ENCODE peak calls at places on chromosomes 16 and 17, in ten cellular contexts. Z is HTR-8/SVneo; L is astrocyte of the spinal cord; S is Calu3; M is stimulated activated CD4-positive, alpha-beta T cell treated with anti-CD3 and anti-CD28 coated beads, Interleukin-1b, Interleukin-23, amount 100 ng/mL, for 48 hours; E is H1; X is heart right ventricle; B is ACHN; A is AG04449; T is NCI-H510A treated with DMSO at 0.1 percent for 48 hours. C is an unnamed sample.

GRCh38 chr16:87644186-87644585 is 41.9 kb downstream of the JPH3 start:
- DNase-seq in Z (no peak), L (no peak), S (no peak), M (no peak), E (no peak), X (no peak), B (no peak), A (no peak), T (no peak), C (no peak)

GRCh38 chr17:75571197-75571884 is 16.3 kb upstream of the MYO15B start:
- DNase-seq in Z (no peak), L (no peak), S (no peak), M (no peak), E (no peak), X (no peak), B (no peak), A (no peak), T (no peak), C (no peak)

GRCh38 chr17:38789185-38789584 is 10.2 kb downstream of the PIP4K2B start:
- DNase-seq in Z (no peak), L (no peak), S (no peak), M (no peak), E (no peak), X (no peak), B (no peak), A (no peak), T (no peak), C (no peak)

GRCh38 chr16:86405319-86405718 is 105.0 kb upstream of the FOXF1 start:
- DNase-seq in Z (no peak), L (peak), S (no peak), M (no peak), E (no peak), X (no peak), B (no peak), A (no peak), T (no peak), C (no peak)

GRCh38 chr17:63634163-63634562 is 11.9 kb downstream of the MAP3K3 start:
- DNase-seq in Z (no peak), L (peak), S (no peak), M (no peak), E (no peak), X (no peak), B (no peak), A (no peak), T (no peak), C (no peak)

GRCh38 chr16:88830250-88830649 is 18.5 kb upstream of the APRT start:
- DNase-seq in Z (no peak), L (no peak), S (no peak), M (no peak), E (no peak), X (peak), B (no peak), A (no peak), T (no peak), C (no peak)

GRCh38 chr17:76243826-76244679 is 3.8 kb upstream of the RNF157 start:
- DNase-seq in Z (no peak), L (no peak), S (no peak), M (no peak), E (no peak), X (no peak), B (no peak), A (no peak), T (no peak), C (no peak)

GRCh38 chr17:40427002-40427491 is 9.4 kb upstream of the TOP2A start:
- DNase-seq in Z (no peak), L (no peak), S (peak), M (peak), E (no peak), X (no peak), B (no peak), A (no peak), T (no peak), C (peak)

GRCh38 chr17:35540589-35541404 is 3.3 kb upstream of the SLFN12L start:
- DNase-seq in Z (peak), L (peak), S (no peak), M (peak), E (no peak), X (no peak), B (peak), A (no peak), T (no peak), C (no peak)

GRCh38 chr17:50209472-50210248 is 8.2 kb upstream of the COL1A1 start:
- DNase-seq in Z (peak), L (peak), S (no peak), M (no peak), E (no peak), X (peak), B (peak), A (peak), T (no peak), C (no peak)

GRCh38 chr17:49035470-49036269 is 38.5 kb downstream of the IGF2BP1 start:
- DNase-seq in Z (peak), L (peak), S (peak), M (peak), E (no peak), X (peak), B (peak), A (no peak), T (peak), C (no peak)

GRCh38 chr17:17153709-17154108 is 52.4 kb downstream of the PLD6 start:
- DNase-seq in Z (no peak), L (no peak), S (no peak), M (no peak), E (no peak), X (no peak), B (no peak), A (no peak), T (no peak), C (no peak)

GRCh38 chr17:788551-788950 is 6.4 kb downstream of the MRM3 start:
- DNase-seq in Z (no peak), L (no peak), S (no peak), M (no peak), E (no peak), X (no peak), B (no peak), A (no peak), T (no peak), C (no peak)

GRCh38 chr17:83190601-83191387 is 111.4 kb downstream of the METRNL start:
- DNase-seq in Z (no peak), L (no peak), S (no peak), M (no peak), E (no peak), X (no peak), B (no peak), A (no peak), T (no peak), C (no peak)

GRCh38 chr17:74011963-74012362 is 191.5 kb upstream of the RPL38 start:
- DNase-seq in Z (no peak), L (no peak), S (no peak), M (no peak), E (no peak), X (no peak), B (no peak), A (no peak), T (peak), C (no peak)

GRCh38 chr16:3021449-3022207 is 1.5 kb downstream of the TNFRSF12A start:
- DNase-seq in Z (peak), L (peak), S (peak), M (peak), E (peak), X (peak), B (peak), A (peak), T (peak), C (peak)

GRCh38 chr17:28737316-28737715 is 6.5 kb upstream of the TRAF4 start:
- DNase-seq in Z (no peak), L (no peak), S (no peak), M (no peak), E (no peak), X (no peak), B (no peak), A (no peak), T (no peak), C (no peak)

GRCh38 chr17:20935740-20936139 is 107.1 kb downstream of the USP22 start:
- DNase-seq in Z (peak), L (peak), S (no peak), M (no peak), E (no peak), X (no peak), B (no peak), A (no peak), T (no peak), C (no peak)

GRCh38 chr17:17051380-17051779 is 9.1 kb downstream of the MPRIP start:
- DNase-seq in Z (no peak), L (no peak), S (no peak), M (no peak), E (no peak), X (no peak), B (no peak), A (no peak), T (no peak), C (no peak)

GRCh38 chr17:77380411-77381184 is 239.8 kb downstream of the SEC14L1 start:
- DNase-seq in Z (no peak), L (no peak), S (no peak), M (no peak), E (no peak), X (no peak), B (no peak), A (no peak), T (no peak), C (no peak)

GRCh38 chr16:364595-365491 is 5.5 kb downstream of the MRPL28 start:
- DNase-seq in Z (no peak), L (no peak), S (no peak), M (no peak), E (no peak), X (no peak), B (no peak), A (no peak), T (no peak), C (no peak)

GRCh38 chr17:20995873-20996723 is 46.7 kb downstream of the USP22 start:
- DNase-seq in Z (no peak), L (no peak), S (no peak), M (no peak), E (no peak), X (no peak), B (no peak), A (no peak), T (no peak), C (no peak)

GRCh38 chr17:6456914-6457687 is 12.8 kb downstream of the PIMREG start:
- DNase-seq in Z (peak), L (peak), S (peak), M (no peak), E (no peak), X (peak), B (peak), A (no peak), T (peak), C (no peak)